ENCODE peak calls at places on chromosomes 11 and 22, in seven cellular contexts. T, Z, J, E, V, N and I are unnamed samples.

GRCh38 chr11:30830666-30831065 is 244.5 kb upstream of the MPPED2 start:
- DNase-seq in T (no peak), Z (no peak), J (no peak), E (no peak), V (no peak), N (no peak), I (no peak)

GRCh38 chr11:23206736-23207336 is 346.6 kb upstream of the CCDC179 start:
- DNase-seq in T (no peak), Z (no peak), J (no peak), E (no peak), V (no peak), N (no peak), I (no peak)

GRCh38 chr22:49368221-49368975 is 459.3 kb downstream of the BRD1 start:
- DNase-seq in T (no peak), Z (no peak), J (no peak), E (no peak), V (no peak), N (no peak), I (no peak)

GRCh38 chr11:17519031-17519430 is 25.2 kb downstream of the USH1C start:
- DNase-seq in T (no peak), Z (no peak), J (no peak), E (no peak), V (no peak), N (no peak), I (no peak)

GRCh38 chr11:87878373-87878779 is 296.9 kb downstream of the RAB38 start:
- DNase-seq in T (no peak), Z (peak; percentile 21), J (no peak), E (no peak), V (no peak), N (peak; percentile 2), I (peak; percentile 65)

GRCh38 chr22:22709719-22710445 is 65.5 kb downstream of the GGTLC2 start:
- DNase-seq in T (peak; percentile 96), Z (no peak), J (no peak), E (no peak), V (peak; percentile 87), N (no peak), I (peak; percentile 16)

GRCh38 chr11:65962136-65962564 is 616 bp downstream of the SART1 start:
- DNase-seq in T (no peak), Z (no peak), J (no peak), E (no peak), V (no peak), N (no peak), I (no peak)

GRCh38 chr11:70324354-70325115 is 54.0 kb downstream of the PPFIA1 start:
- DNase-seq in T (no peak), Z (no peak), J (no peak), E (peak; percentile 33), V (no peak), N (no peak), I (no peak)

GRCh38 chr11:2551131-2551530 is 106.3 kb downstream of the KCNQ1 start:
- DNase-seq in T (no peak), Z (no peak), J (no peak), E (no peak), V (no peak), N (no peak), I (no peak)

GRCh38 chr11:2549491-2549875 is 104.7 kb downstream of the KCNQ1 start:
- DNase-seq in T (no peak), Z (no peak), J (no peak), E (no peak), V (no peak), N (no peak), I (no peak)

GRCh38 chr11:2549080-2549479 is 104.3 kb downstream of the KCNQ1 start:
- DNase-seq in T (no peak), Z (no peak), J (no peak), E (no peak), V (no peak), N (no peak), I (no peak)

GRCh38 chr11:2550606-2550970 is 105.8 kb downstream of the KCNQ1 start:
- DNase-seq in T (no peak), Z (no peak), J (no peak), E (no peak), V (no peak), N (no peak), I (no peak)

GRCh38 chr11:2549876-2550605 is 105.2 kb downstream of the KCNQ1 start:
- DNase-seq in T (no peak), Z (no peak), J (no peak), E (no peak), V (no peak), N (no peak), I (no peak)
- TF ChIP-seq JUND in T (no peak), Z (no peak), J (no peak), E (no peak), V (no peak), N (no peak), I (no peak)

GRCh38 chr11:19576054-19576453 is 136.6 kb upstream of the NAV2 start:
- DNase-seq in T (no peak), Z (no peak), J (no peak), E (no peak), V (no peak), N (no peak), I (no peak)

GRCh38 chr11:19571906-19572305 is 140.7 kb upstream of the NAV2 start:
- DNase-seq in T (no peak), Z (no peak), J (no peak), E (no peak), V (no peak), N (no peak), I (no peak)

GRCh38 chr11:19574916-19575315 is 137.7 kb upstream of the NAV2 start:
- DNase-seq in T (no peak), Z (no peak), J (no peak), E (no peak), V (no peak), N (no peak), I (no peak)

GRCh38 chr11:19570889-19571288 is 141.7 kb upstream of the NAV2 start:
- DNase-seq in T (no peak), Z (no peak), J (no peak), E (no peak), V (no peak), N (no peak), I (no peak)

DNA sequence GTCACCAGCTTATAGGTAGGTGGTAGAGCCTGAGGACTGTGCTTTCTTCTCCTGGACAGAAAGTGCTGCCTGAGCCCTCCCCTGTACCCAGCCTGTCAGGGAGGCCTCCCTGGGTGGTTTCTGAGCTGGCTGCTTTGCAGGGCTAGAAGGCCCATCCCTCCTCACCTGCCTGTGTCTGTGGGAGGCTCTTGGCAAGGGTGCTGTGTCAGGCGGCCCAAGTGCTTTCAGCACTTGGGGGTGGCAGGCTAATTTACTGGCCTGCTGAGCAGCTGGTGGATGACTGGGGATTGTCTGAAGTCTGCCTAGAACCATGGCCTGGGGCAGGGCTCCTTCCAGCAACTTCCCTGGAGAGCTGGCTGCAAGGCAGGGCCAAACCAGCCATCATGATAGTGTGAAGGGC is 139.0 kb upstream of the NAV2 start:
- DNase-seq in T (no peak), Z (no peak), J (no peak), E (no peak), V (no peak), N (no peak), I (no peak)
- TF ChIP-seq JUND in T (no peak), Z (no peak), J (no peak), E (no peak), V (no peak), N (no peak), I (no peak)

GRCh38 chr11:101870510-101870909 is 44.3 kb upstream of the CEP126 start:
- DNase-seq in T (no peak), Z (peak; percentile 41), J (no peak), E (no peak), V (no peak), N (no peak), I (no peak)

GRCh38 chr11:101866619-101867491 is 48.0 kb upstream of the CEP126 start:
- DNase-seq in T (no peak), Z (no peak), J (no peak), E (no peak), V (no peak), N (peak; percentile 93), I (no peak)

GRCh38 chr11:101863361-101863760 is 51.4 kb upstream of the CEP126 start:
- DNase-seq in T (no peak), Z (no peak), J (no peak), E (no peak), V (no peak), N (no peak), I (no peak)

GRCh38 chr11:101864098-101864497 is 50.7 kb upstream of the CEP126 start:
- DNase-seq in T (no peak), Z (no peak), J (no peak), E (no peak), V (no peak), N (no peak), I (no peak)

GRCh38 chr11:101867951-101868350 is 46.9 kb upstream of the CEP126 start:
- DNase-seq in T (no peak), Z (no peak), J (no peak), E (no peak), V (no peak), N (no peak), I (no peak)
- TF ChIP-seq JUND in T (no peak), Z (no peak), J (no peak), E (no peak), V (no peak), N (no peak), I (no peak)

GRCh38 chr11:10314199-10315072 is 9.6 kb downstream of the ADM start:
- DNase-seq in T (peak; percentile 10), Z (no peak), J (no peak), E (peak; percentile 66), V (no peak), N (peak; percentile 63), I (peak; percentile 88)
- TF ChIP-seq JUND in T (no peak), Z (no peak), J (no peak), E (no peak), V (no peak), N (no peak), I (no peak)

GRCh38 chr11:77198440-77198849 is 70.4 kb downstream of the MYO7A start:
- DNase-seq in T (peak; percentile 84), Z (peak; percentile 48), J (peak; percentile 62), E (no peak), V (peak; percentile 85), N (peak; percentile 41), I (peak; percentile 32)
- TF ChIP-seq JUND in T (peak; percentile 1), Z (no peak), J (no peak), E (no peak), V (no peak), N (no peak), I (no peak)

DNA sequence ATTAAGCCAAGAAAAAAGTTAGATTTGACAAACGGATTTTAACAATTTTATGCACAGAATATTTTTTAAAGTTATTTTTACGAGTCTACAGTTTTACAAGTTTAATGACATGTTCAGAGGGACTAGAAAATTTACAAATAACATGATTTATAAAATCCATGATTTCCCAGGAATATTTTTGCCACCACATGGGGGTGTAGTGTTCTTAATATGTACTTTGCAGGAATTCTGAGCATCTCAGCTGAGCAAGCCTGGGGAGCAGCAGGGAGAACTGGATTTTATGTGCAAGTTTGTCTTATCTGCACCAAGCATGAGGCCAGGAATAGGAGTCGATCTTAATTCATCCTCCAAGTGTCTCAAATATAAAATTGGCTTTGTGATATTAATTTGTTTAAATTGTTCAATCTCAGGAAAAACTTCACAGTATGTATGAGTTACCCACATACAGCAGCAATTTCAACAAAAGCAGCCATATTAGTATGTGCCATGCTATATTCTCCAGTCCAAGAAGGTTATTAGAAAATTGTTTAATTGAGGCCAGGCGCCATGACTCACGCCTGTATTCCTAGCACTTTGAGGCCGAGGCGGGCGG is 826.3 kb downstream of the DLG2 start:
- DNase-seq in T (no peak), Z (peak; percentile 12), J (peak; percentile 12), E (no peak), V (no peak), N (peak; percentile 13), I (peak; percentile 74)
- TF ChIP-seq JUND in T (no peak), Z (no peak), J (no peak), E (no peak), V (no peak), N (no peak), I (no peak)

GRCh38 chr11:15737326-15737725 is 619.0 kb downstream of the SOX6 start:
- DNase-seq in T (no peak), Z (no peak), J (no peak), E (no peak), V (no peak), N (no peak), I (no peak)
- TF ChIP-seq JUND in T (no peak), Z (no peak), J (no peak), E (no peak), V (no peak), N (no peak), I (no peak)